ENCODE peak calls at places on chromosomes 11 and 22, in seven cellular contexts. Z is sigmoid colon, U is heart right ventricle, C is choroid plexus epithelial cell, S is cardiac muscle cell, A is astrocyte of the spinal cord, I is transverse colon. G is an unnamed sample.

GRCh38 chr22:40436460-40437431 is 66.4 kb downstream of the SGSM3 start:
- DNase-seq in Z (no peak), U (peak; percentile 51), C (peak; percentile 81), S (peak; percentile 57), A (peak; percentile 79), I (peak; percentile 31), G (peak; percentile 83)

GRCh38 chr11:78796956-78797355 is 222.3 kb upstream of the NARS2 start:
- DNase-seq in Z (no peak), U (no peak), C (peak; percentile 92), S (no peak), A (peak; percentile 96), I (no peak), G (peak; percentile 93)

GRCh38 chr11:106627694-106628093 is 390.6 kb downstream of the GUCY1A2 start:
- DNase-seq in Z (no peak), U (no peak), C (no peak), S (no peak), A (no peak), I (no peak), G (no peak)

GRCh38 chr11:105344938-105345337 is 205.4 kb upstream of the CARD18 start:
- DNase-seq in Z (no peak), U (no peak), C (peak; percentile 31), S (peak; percentile 19), A (no peak), I (no peak), G (no peak)

GRCh38 chr11:123945132-123945531 is 1.5 kb upstream of the OR6T1 start:
- DNase-seq in Z (no peak), U (no peak), C (no peak), S (no peak), A (no peak), I (no peak), G (no peak)

GRCh38 chr11:76628408-76628947 is 42.1 kb downstream of the LRRC32 start:
- DNase-seq in Z (peak; percentile 52), U (no peak), C (no peak), S (no peak), A (no peak), I (no peak), G (no peak)

GRCh38 chr11:116958246-116958645 is 120.8 kb upstream of the APOA1 start:
- DNase-seq in Z (no peak), U (no peak), C (no peak), S (peak; percentile 13), A (no peak), I (no peak), G (peak; percentile 13)

GRCh38 chr22:29369460-29369859 is 18.9 kb downstream of the AP1B1 start:
- DNase-seq in Z (peak; percentile 89), U (peak; percentile 48), C (peak; percentile 94), S (no peak), A (peak; percentile 85), I (peak; percentile 39), G (peak; percentile 85)

GRCh38 chr11:77197626-77198320 is 69.7 kb downstream of the MYO7A start:
- DNase-seq in Z (peak; percentile 53), U (no peak), C (no peak), S (no peak), A (no peak), I (no peak), G (no peak)

GRCh38 chr11:63666874-63667273 is 4.3 kb downstream of the ATL3 start:
- DNase-seq in Z (no peak), U (no peak), C (peak; percentile 72), S (no peak), A (no peak), I (no peak), G (peak; percentile 88)

GRCh38 chr22:27580311-27580897 is 221.2 kb downstream of the MN1 start:
- DNase-seq in Z (no peak), U (no peak), C (no peak), S (no peak), A (no peak), I (no peak), G (no peak)

GRCh38 chr22:27238935-27239510 is 562.5 kb downstream of the MN1 start:
- DNase-seq in Z (peak; percentile 86), U (peak; percentile 87), C (peak; percentile 99), S (peak; percentile 76), A (peak; percentile 97), I (no peak), G (peak; percentile 98)

GRCh38 chr11:125925247-125925740 is 20.6 kb upstream of the VSIG10L2 start:
- DNase-seq in Z (no peak), U (no peak), C (peak; percentile 8), S (no peak), A (no peak), I (peak; percentile 42), G (no peak)

GRCh38 chr11:132028380-132029240 is 658.2 kb downstream of the NTM start:
- DNase-seq in Z (no peak), U (peak; percentile 11), C (peak; percentile 68), S (peak; percentile 53), A (peak; percentile 63), I (peak; percentile 46), G (peak; percentile 41)

GRCh38 chr22:46794067-46794466 is 31.6 kb downstream of the TBC1D22A start:
- DNase-seq in Z (peak; percentile 40), U (no peak), C (no peak), S (no peak), A (no peak), I (no peak), G (no peak)

GRCh38 chr11:110160016-110160415 is 66.8 kb downstream of the ZC3H12C start:
- DNase-seq in Z (no peak), U (no peak), C (peak; percentile 51), S (no peak), A (peak; percentile 57), I (no peak), G (no peak)

DNA sequence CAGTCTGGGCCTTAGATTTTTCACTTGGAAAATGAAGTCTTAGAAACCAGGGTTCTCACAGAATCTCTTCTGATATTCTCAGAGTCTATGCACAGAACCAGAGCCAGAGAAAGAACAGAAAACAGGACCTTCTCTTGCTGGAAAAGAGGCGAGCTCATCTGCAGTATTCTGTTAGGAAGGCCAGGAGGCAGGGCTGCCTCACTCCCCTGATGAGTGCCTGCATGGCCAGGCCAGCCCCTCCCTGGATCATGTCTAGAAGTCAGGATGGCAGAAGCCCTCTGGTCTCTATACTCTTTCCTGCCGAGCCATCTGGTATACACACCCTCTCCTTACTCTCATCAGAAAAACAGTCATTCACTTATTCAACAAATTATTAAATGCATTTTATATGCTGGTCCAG is 723 bp downstream of the OR51M1 start:
- DNase-seq in Z (no peak), U (no peak), C (no peak), S (no peak), A (no peak), I (no peak), G (no peak)
- TF ChIP-seq CTCF in Z (no peak), U (no peak), C (no peak), S (no peak), A (no peak), I (no peak), G (no peak)

DNA sequence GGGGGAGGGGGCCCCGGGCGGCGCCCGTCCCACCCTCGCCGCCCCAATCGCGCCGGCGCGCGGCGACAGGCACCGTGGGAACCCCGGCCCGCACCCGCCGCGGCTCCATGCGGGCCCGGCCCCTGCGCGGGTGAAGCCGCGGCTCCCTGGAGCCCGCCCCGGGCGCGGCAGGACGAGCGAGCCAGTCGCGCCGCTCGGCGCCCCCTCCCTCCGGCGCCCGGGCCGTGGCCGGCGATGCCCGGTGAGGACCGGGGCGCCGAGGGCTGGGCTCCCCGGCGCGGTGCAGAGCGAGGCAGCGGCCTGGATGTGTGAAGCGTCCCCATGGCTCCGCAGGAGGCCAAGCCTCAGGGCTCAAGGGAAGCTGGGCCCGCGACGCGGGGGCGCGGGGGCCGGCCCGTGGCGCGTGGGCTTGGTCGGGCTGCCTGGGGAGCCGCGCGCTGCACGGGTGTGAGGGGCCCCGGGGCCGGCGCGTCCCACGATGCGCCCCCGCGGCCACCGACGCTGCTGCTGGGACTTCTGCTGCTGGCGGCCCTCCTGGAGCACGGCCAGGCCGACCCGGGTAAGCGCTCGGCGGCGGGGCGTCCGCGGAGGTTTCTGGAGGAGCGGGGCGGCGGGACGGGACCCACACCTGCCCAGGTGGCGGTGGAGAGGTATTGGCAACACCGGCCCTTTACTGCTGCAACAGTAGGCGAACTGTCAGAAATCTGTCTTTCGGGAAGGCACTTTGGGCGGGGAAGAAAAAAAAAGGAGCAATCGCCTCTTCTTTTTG is 119.3 kb downstream of the HIPK3 start:
- DNase-seq in Z (no peak), U (no peak), C (no peak), S (peak; percentile 64), A (no peak), I (no peak), G (no peak)
- H3K4me3 ChIP-seq in Z (peak overlapping the region; percentile 38), U (peak overlapping the region; percentile 43), C (peak overlapping the region; percentile 68), S (peak overlapping the region; percentile 74), A (peak overlapping the region; percentile 64), I (peak overlapping the region; percentile 29), G (peak overlapping the region; percentile 51)

DNA sequence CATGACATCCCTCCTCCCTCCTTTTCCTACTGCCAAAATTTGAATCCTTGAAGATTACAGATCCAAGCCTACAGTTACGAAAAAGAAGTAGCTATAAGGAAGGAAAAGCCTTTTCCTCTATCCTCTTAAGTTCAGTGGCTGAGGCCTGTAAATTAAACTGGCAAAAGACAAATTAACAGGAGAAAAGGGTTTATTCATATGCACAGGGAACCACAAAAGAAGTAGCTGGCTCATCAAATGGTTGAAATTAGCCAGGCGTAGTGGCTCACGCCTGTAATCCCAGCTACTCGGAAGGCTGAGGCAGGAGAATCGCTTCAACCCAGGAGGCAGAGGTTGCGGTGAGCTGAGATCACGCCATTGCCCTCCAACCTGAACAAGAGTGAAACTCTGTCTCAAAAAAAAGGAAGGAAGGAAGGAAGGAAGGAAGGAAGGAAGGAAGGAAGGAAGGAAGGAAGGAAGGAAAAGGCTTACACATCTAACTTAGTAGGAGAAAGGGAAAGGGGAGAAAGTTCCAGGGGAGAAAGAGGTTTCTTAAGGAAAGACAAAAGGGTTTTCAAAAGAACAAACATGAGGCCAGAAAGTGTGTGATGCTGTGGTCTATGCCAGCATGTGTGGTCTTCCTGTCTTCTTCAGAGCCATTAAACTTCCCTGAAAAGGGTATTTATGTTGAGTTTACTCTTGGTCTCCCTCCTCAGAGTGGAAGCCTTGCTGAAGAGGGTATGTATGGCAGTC is 5.1 kb upstream of the SMPD1 start:
- DNase-seq in Z (no peak), U (no peak), C (no peak), S (no peak), A (no peak), I (no peak), G (no peak)
- TF ChIP-seq CTCF in Z (no peak), U (no peak), C (no peak), S (no peak), A (no peak), I (no peak), G (no peak)

GRCh38 chr22:24482586-24482985 is 12.5 kb upstream of the UPB1 start:
- DNase-seq in Z (no peak), U (no peak), C (peak; percentile 85), S (no peak), A (peak; percentile 68), I (no peak), G (peak; percentile 80)
- H3K4me3 ChIP-seq in Z (no peak overlapping the region), U (no peak overlapping the region), C (no peak overlapping the region), S (no peak overlapping the region), A (no peak overlapping the region), I (no peak overlapping the region), G (no peak overlapping the region)

GRCh38 chr11:68036141-68036716 is 2.6 kb upstream of the TCIRG1 start:
- DNase-seq in Z (peak; percentile 73), U (no peak), C (no peak), S (no peak), A (no peak), I (no peak), G (no peak)
- TF ChIP-seq CTCF in Z (no peak), U (no peak), C (no peak), S (no peak), A (no peak), I (no peak), G (no peak)